ENCODE peak calls at places on chromosomes 11 and 22, in nine cellular contexts. One of them, this sample, is unnamed.

GRCh38 chr11:119314748-119315138 is 2.2 kb downstream of the MCAM start:
- DNase-seq in right lobe of liver: no peak
- DNase-seq in upper lobe of right lung: no peak
- DNase-seq in adrenal gland: no peak
- DNase-seq in WTC11: no peak
- DNase-seq in omental fat pad: no peak
- DNase-seq in endothelial cell: no peak
- DNase-seq in Peyer's patch: no peak
- DNase-seq in GM20000: no peak
- DNase-seq in this sample: no peak

GRCh38 chr11:108586600-108586999 is 7.0 kb downstream of the EXPH5 start:
- DNase-seq in right lobe of liver: no peak
- DNase-seq in omental fat pad: no peak
- DNase-seq in WTC11: no peak
- DNase-seq in upper lobe of right lung: no peak
- DNase-seq in endothelial cell: no peak
- DNase-seq in adrenal gland: no peak
- DNase-seq in Peyer's patch: no peak
- DNase-seq in GM20000: no peak
- DNase-seq in this sample: no peak

GRCh38 chr22:46038516-46039430 is 61.8 kb upstream of the WNT7B start:
- DNase-seq in omental fat pad: peak; percentile 16
- DNase-seq in Peyer's patch: no peak
- DNase-seq in GM20000: no peak
- DNase-seq in endothelial cell: no peak
- DNase-seq in right lobe of liver: no peak
- DNase-seq in upper lobe of right lung: peak; percentile 36
- DNase-seq in WTC11: peak; percentile 5
- DNase-seq in adrenal gland: no peak
- DNase-seq in this sample: no peak

GRCh38 chr11:86228967-86229330 is 15.6 kb upstream of the EED start:
- DNase-seq in GM20000: no peak
- DNase-seq in upper lobe of right lung: no peak
- DNase-seq in WTC11: no peak
- DNase-seq in omental fat pad: no peak
- DNase-seq in endothelial cell: no peak
- DNase-seq in adrenal gland: no peak
- DNase-seq in right lobe of liver: no peak
- DNase-seq in Peyer's patch: no peak
- DNase-seq in this sample: no peak

GRCh38 chr11:8689726-8690255 is 7.2 kb downstream of the RPL27A start:
- DNase-seq in omental fat pad: no peak
- DNase-seq in endothelial cell: no peak
- DNase-seq in adrenal gland: no peak
- DNase-seq in WTC11: no peak
- DNase-seq in Peyer's patch: no peak
- DNase-seq in upper lobe of right lung: no peak
- DNase-seq in GM20000: no peak
- DNase-seq in right lobe of liver: no peak
- DNase-seq in this sample: no peak

GRCh38 chr11:46659908-46660307 is 40.5 kb downstream of the ARHGAP1 start:
- DNase-seq in GM20000: no peak
- DNase-seq in adrenal gland: no peak
- DNase-seq in WTC11: no peak
- DNase-seq in right lobe of liver: no peak
- DNase-seq in Peyer's patch: no peak
- DNase-seq in endothelial cell: no peak
- DNase-seq in upper lobe of right lung: no peak
- DNase-seq in omental fat pad: no peak
- DNase-seq in this sample: no peak

GRCh38 chr11:117673561-117673960 is 123.5 kb downstream of the DSCAML1 start:
- DNase-seq in upper lobe of right lung: no peak
- DNase-seq in Peyer's patch: no peak
- DNase-seq in WTC11: no peak
- DNase-seq in endothelial cell: no peak
- DNase-seq in adrenal gland: no peak
- DNase-seq in omental fat pad: no peak
- DNase-seq in GM20000: no peak
- DNase-seq in right lobe of liver: no peak
- DNase-seq in this sample: no peak

GRCh38 chr11:45322891-45323597 is 36.9 kb upstream of the SYT13 start:
- DNase-seq in adrenal gland: peak; percentile 28
- DNase-seq in upper lobe of right lung: no peak
- DNase-seq in endothelial cell: no peak
- DNase-seq in GM20000: no peak
- DNase-seq in right lobe of liver: no peak
- DNase-seq in omental fat pad: no peak
- DNase-seq in Peyer's patch: no peak
- DNase-seq in WTC11: no peak
- DNase-seq in this sample: no peak

GRCh38 chr11:69096473-69096872 is 47.7 kb downstream of the TPCN2 start:
- DNase-seq in WTC11: no peak
- DNase-seq in right lobe of liver: no peak
- DNase-seq in adrenal gland: no peak
- DNase-seq in endothelial cell: no peak
- DNase-seq in Peyer's patch: no peak
- DNase-seq in GM20000: no peak
- DNase-seq in upper lobe of right lung: no peak
- DNase-seq in omental fat pad: no peak
- DNase-seq in this sample: no peak
- TF ChIP-seq CTCF in WTC11: no peak
- TF ChIP-seq CTCF in right lobe of liver: no peak
- TF ChIP-seq CTCF in adrenal gland: no peak
- TF ChIP-seq CTCF in endothelial cell: no peak
- TF ChIP-seq CTCF in Peyer's patch: no peak
- TF ChIP-seq CTCF in GM20000: no peak
- TF ChIP-seq CTCF in upper lobe of right lung: no peak
- TF ChIP-seq CTCF in omental fat pad: no peak
- TF ChIP-seq CTCF in this sample: no peak

DNA sequence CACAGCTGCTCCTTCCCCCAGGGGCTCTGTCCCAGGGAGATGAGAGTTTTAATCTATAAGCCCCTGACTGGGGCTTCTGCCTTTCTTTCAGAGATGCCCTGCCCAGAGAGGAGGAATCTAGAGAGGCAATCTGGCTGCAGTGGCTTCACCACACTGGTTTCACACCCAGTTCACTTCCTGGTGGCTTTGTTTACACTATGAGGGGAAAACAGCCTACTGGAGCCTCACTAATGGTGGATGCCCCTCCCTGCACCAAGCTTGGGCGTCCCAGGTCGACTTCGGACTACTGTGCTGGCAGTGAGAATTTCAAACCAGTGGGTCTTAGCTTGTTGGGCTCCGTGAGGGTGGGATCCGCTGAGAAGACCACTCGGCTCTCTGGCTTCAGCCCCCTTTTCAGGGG is 21.5 kb upstream of the MMP1 start:
- DNase-seq in WTC11: no peak
- DNase-seq in endothelial cell: no peak
- DNase-seq in omental fat pad: no peak
- DNase-seq in GM20000: no peak
- DNase-seq in right lobe of liver: no peak
- DNase-seq in Peyer's patch: no peak
- DNase-seq in upper lobe of right lung: no peak
- DNase-seq in adrenal gland: no peak
- DNase-seq in this sample: no peak
- TF ChIP-seq CTCF in WTC11: no peak
- TF ChIP-seq CTCF in endothelial cell: no peak
- TF ChIP-seq CTCF in omental fat pad: no peak
- TF ChIP-seq CTCF in GM20000: no peak
- TF ChIP-seq CTCF in right lobe of liver: no peak
- TF ChIP-seq CTCF in Peyer's patch: no peak
- TF ChIP-seq CTCF in upper lobe of right lung: no peak
- TF ChIP-seq CTCF in adrenal gland: no peak
- TF ChIP-seq CTCF in this sample: no peak

GRCh38 chr11:27700351-27701261 is at the start of gene BDNF:
- DNase-seq in GM20000: peak; percentile 44
- DNase-seq in upper lobe of right lung: peak; percentile 65
- DNase-seq in Peyer's patch: no peak
- DNase-seq in WTC11: peak; percentile 45
- DNase-seq in endothelial cell: no peak
- DNase-seq in right lobe of liver: no peak
- DNase-seq in adrenal gland: peak; percentile 13
- DNase-seq in omental fat pad: no peak
- DNase-seq in this sample: peak; percentile 41

GRCh38 chr11:27710536-27710935 is 10.3 kb upstream of the BDNF start:
- DNase-seq in Peyer's patch: no peak
- DNase-seq in endothelial cell: no peak
- DNase-seq in upper lobe of right lung: no peak
- DNase-seq in GM20000: no peak
- DNase-seq in adrenal gland: no peak
- DNase-seq in omental fat pad: no peak
- DNase-seq in WTC11: no peak
- DNase-seq in right lobe of liver: no peak
- DNase-seq in this sample: no peak

GRCh38 chr11:27701262-27702105 is 1.2 kb upstream of the BDNF start:
- DNase-seq in right lobe of liver: no peak
- DNase-seq in GM20000: no peak
- DNase-seq in Peyer's patch: no peak
- DNase-seq in endothelial cell: no peak
- DNase-seq in adrenal gland: peak; percentile 54
- DNase-seq in upper lobe of right lung: peak; percentile 62
- DNase-seq in WTC11: no peak
- DNase-seq in omental fat pad: no peak
- DNase-seq in this sample: peak; percentile 34

GRCh38 chr11:27703453-27703852 is 3.2 kb upstream of the BDNF start:
- DNase-seq in right lobe of liver: no peak
- DNase-seq in upper lobe of right lung: no peak
- DNase-seq in Peyer's patch: no peak
- DNase-seq in endothelial cell: no peak
- DNase-seq in GM20000: no peak
- DNase-seq in omental fat pad: no peak
- DNase-seq in adrenal gland: no peak
- DNase-seq in WTC11: no peak
- DNase-seq in this sample: no peak

DNA sequence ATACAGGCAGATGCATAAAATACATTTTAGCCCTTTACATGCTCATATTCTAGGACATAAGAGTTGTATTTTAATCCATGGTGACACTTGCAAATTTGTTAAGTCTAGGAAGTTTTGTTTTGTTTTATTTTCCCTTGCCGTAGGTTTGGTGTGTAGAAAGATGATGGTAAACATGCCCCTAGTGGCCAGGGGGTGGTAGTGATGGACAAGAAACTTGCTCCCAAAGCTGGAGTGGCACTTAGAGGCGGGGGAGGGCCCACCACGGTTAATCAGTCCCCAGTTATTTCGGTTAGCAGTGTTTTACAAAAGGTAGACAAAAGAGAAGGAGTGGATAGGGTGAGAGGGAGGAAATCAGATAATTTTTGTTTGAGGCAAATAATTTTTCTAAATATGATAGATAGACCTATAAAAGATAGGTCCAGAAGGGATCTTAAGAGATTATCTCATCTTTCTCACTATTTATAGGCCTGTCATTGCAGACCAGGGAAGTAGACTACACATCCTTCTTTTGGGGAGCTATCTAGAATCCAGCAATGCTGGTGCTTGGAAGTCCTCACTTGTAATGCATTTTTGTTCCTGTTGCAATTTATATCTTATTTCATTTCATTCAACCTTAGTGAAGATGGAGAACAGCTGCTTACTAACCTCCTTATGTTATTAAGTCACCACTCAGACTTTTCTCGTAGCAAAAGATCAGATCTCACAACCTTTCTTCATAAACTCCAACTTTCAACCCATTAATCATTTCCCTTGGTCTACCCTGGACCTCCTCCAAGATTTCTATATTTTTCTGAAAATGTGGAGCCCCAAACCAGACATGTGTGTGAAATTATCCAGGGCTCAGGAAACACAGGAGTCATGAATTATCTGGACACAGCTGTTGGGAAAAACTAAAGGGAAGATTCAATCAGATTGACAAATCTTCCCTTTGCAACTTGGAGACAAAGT is 5.9 kb upstream of the BDNF start:
- DNase-seq in upper lobe of right lung: no peak
- DNase-seq in endothelial cell: no peak
- DNase-seq in adrenal gland: no peak
- DNase-seq in right lobe of liver: no peak
- DNase-seq in omental fat pad: no peak
- DNase-seq in GM20000: peak; percentile 62
- DNase-seq in Peyer's patch: no peak
- DNase-seq in WTC11: peak; percentile 58
- DNase-seq in this sample: peak; percentile 41
- TF ChIP-seq CTCF in upper lobe of right lung: peak; percentile 59
- TF ChIP-seq CTCF in endothelial cell: peak; percentile 93
- TF ChIP-seq CTCF in adrenal gland: peak; percentile 39
- TF ChIP-seq CTCF in right lobe of liver: peak; percentile 63
- TF ChIP-seq CTCF in omental fat pad: no peak
- TF ChIP-seq CTCF in GM20000: peak; percentile 62
- TF ChIP-seq CTCF in Peyer's patch: peak; percentile 51
- TF ChIP-seq CTCF in WTC11: peak; percentile 73
- TF ChIP-seq CTCF in this sample: peak; percentile 51

DNA sequence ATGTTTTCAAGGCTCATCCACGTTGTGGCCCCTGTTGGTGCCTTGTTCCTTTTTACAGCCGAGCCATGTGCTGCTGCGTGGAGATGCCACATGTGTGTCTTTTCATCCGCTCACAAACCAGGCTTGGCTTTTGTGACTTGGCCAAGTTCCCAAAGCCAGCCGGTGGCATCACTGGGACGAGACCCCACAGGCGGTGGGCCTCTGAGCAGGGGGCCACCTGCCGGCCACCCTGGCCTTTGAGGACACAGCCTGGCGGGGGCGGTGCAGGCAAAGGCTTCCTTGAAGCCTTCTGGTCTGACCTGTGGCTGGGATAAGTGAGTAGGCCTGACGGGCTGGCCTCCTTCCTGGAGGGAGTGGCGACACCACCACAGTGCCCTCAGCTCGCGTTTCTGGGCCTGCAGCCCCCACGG is 10.6 kb downstream of the GRK2 start:
- DNase-seq in omental fat pad: no peak
- DNase-seq in adrenal gland: peak; percentile 29
- DNase-seq in upper lobe of right lung: peak; percentile 81
- DNase-seq in Peyer's patch: peak; percentile 62
- DNase-seq in WTC11: peak; percentile 49
- DNase-seq in endothelial cell: no peak
- DNase-seq in GM20000: no peak
- DNase-seq in right lobe of liver: peak; percentile 60
- DNase-seq in this sample: peak; percentile 58
- TF ChIP-seq CTCF in omental fat pad: no peak
- TF ChIP-seq CTCF in adrenal gland: no peak
- TF ChIP-seq CTCF in upper lobe of right lung: peak; percentile 32
- TF ChIP-seq CTCF in Peyer's patch: no peak
- TF ChIP-seq CTCF in WTC11: no peak
- TF ChIP-seq CTCF in endothelial cell: no peak
- TF ChIP-seq CTCF in GM20000: peak; percentile 44
- TF ChIP-seq CTCF in right lobe of liver: no peak
- TF ChIP-seq CTCF in this sample: peak; percentile 61

GRCh38 chr11:73983764-73984543 is 1.3 kb upstream of the UCP2 start:
- DNase-seq in GM20000: no peak
- DNase-seq in endothelial cell: no peak
- DNase-seq in upper lobe of right lung: peak; percentile 15
- DNase-seq in omental fat pad: no peak
- DNase-seq in adrenal gland: no peak
- DNase-seq in Peyer's patch: no peak
- DNase-seq in WTC11: no peak
- DNase-seq in right lobe of liver: no peak
- DNase-seq in this sample: no peak
- TF ChIP-seq CTCF in GM20000: no peak
- TF ChIP-seq CTCF in endothelial cell: no peak
- TF ChIP-seq CTCF in upper lobe of right lung: no peak
- TF ChIP-seq CTCF in omental fat pad: no peak
- TF ChIP-seq CTCF in adrenal gland: no peak
- TF ChIP-seq CTCF in Peyer's patch: no peak
- TF ChIP-seq CTCF in WTC11: no peak
- TF ChIP-seq CTCF in right lobe of liver: no peak
- TF ChIP-seq CTCF in this sample: no peak

This sample was measured in GM13976.